ENCODE peak calls at places on chromosomes 7 and 10, in ten cellular contexts. L, F, Y, J, U, V, Z, C, T and D are unnamed samples.

GRCh38 chr7:132117181-132117580 is 459.1 kb downstream of the PLXNA4 start:
- DNase-seq in T (no peak), U (no peak), F (no peak), L (no peak), Y (no peak), J (no peak), C (no peak), V (no peak), Z (peak), D (no peak)

GRCh38 chr10:86520871-86521619 is 547 bp downstream of the WAPL start:
- DNase-seq in V (peak), Y (no peak), U (peak), Z (peak), F (peak), C (peak), L (peak), T (peak), J (peak), D (peak)

GRCh38 chr7:24725554-24726260 is 31.6 kb downstream of the GSDME start:
- DNase-seq in Y (no peak), T (no peak), V (no peak), L (peak), F (no peak), Z (no peak), C (no peak), J (no peak), U (no peak), D (no peak)

GRCh38 chr7:30922596-30922995 is 10.9 kb downstream of the AQP1 start:
- DNase-seq in V (no peak), F (no peak), U (peak), T (no peak), J (no peak), Y (no peak), C (no peak), Z (no peak), L (peak), D (no peak)

GRCh38 chr7:71753959-71754652 is 622.2 kb downstream of the GALNT17 start:
- DNase-seq in V (no peak), F (no peak), J (no peak), T (no peak), Y (no peak), U (no peak), L (no peak), Z (no peak), C (no peak), D (no peak)

GRCh38 chr7:151844080-151844827 is 32.7 kb downstream of the PRKAG2 start:
- DNase-seq in T (peak), V (no peak), C (peak), F (peak), L (peak), U (no peak), Z (peak), J (no peak), Y (no peak), D (peak)

GRCh38 chr7:70029993-70030392 is 431.7 kb downstream of the AUTS2 start:
- DNase-seq in Y (no peak), J (no peak), U (no peak), L (no peak), T (no peak), F (no peak), Z (no peak), V (no peak), C (no peak), D (no peak)

GRCh38 chr10:77695186-77695585 is 57.6 kb upstream of the KCNMA1 start:
- DNase-seq in T (peak), C (no peak), Z (no peak), V (no peak), U (no peak), Y (no peak), L (no peak), F (no peak), J (no peak), D (peak)

GRCh38 chr7:65938336-65938895 is 43.6 kb downstream of the GUSB start:
- DNase-seq in Y (no peak), V (no peak), Z (no peak), T (peak), C (no peak), L (no peak), F (no peak), J (no peak), U (no peak), D (no peak)

GRCh38 chr10:23405540-23405939 is 33.3 kb upstream of the OTUD1 start:
- DNase-seq in U (no peak), T (no peak), Z (peak), V (no peak), J (no peak), F (no peak), L (no peak), Y (no peak), C (no peak), D (no peak)

GRCh38 chr10:131911451-131911850 is 10.6 kb downstream of the PPP2R2D start:
- DNase-seq in J (peak), C (no peak), V (no peak), Y (no peak), Z (peak), F (no peak), U (peak), L (no peak), T (no peak), D (no peak)

GRCh38 chr7:22420973-22421635 is 64.2 kb upstream of the RAPGEF5 start:
- DNase-seq in V (no peak), C (no peak), T (no peak), U (no peak), Z (no peak), F (peak), Y (no peak), J (no peak), L (no peak), D (no peak)

GRCh38 chr10:80491251-80492102 is 37.4 kb downstream of the TSPAN14 start:
- DNase-seq in T (no peak), Y (no peak), C (peak), U (no peak), V (no peak), J (no peak), Z (no peak), F (no peak), L (no peak), D (no peak)

GRCh38 chr7:29345590-29345989 is 151.0 kb downstream of the CHN2 start:
- DNase-seq in Y (peak), Z (peak), T (no peak), U (peak), V (no peak), J (peak), C (peak), F (peak), L (peak), D (peak)

GRCh38 chr10:32957341-32958084 is 517 bp downstream of the ITGB1 start:
- DNase-seq in L (peak), U (peak), C (peak), V (peak), F (peak), J (peak), T (no peak), Z (no peak), Y (peak), D (peak)

GRCh38 chr7:130921391-130922180 is 187.6 kb upstream of the KLF14 start:
- DNase-seq in C (no peak), U (peak), V (no peak), L (peak), J (peak), T (no peak), Y (peak), Z (peak), F (no peak), D (no peak)

GRCh38 chr10:116669080-116669479 is 48.3 kb downstream of the PNLIPRP2 start:
- DNase-seq in V (no peak), F (no peak), U (no peak), Y (no peak), J (no peak), C (no peak), T (no peak), Z (no peak), L (no peak), D (no peak)

GRCh38 chr7:33921216-33921938 is 16.0 kb downstream of the BMPER start:
- DNase-seq in C (no peak), J (no peak), L (peak), U (peak), T (no peak), Y (no peak), V (no peak), F (no peak), Z (peak), D (peak)

GRCh38 chr10:127918570-127918969 is 11.7 kb downstream of the PTPRE start:
- DNase-seq in L (no peak), U (no peak), J (no peak), F (no peak), Z (no peak), C (peak), T (no peak), Y (no peak), V (no peak), D (no peak)

GRCh38 chr10:51894752-51895151 is 195.4 kb upstream of the CSTF2T start:
- DNase-seq in F (no peak), T (no peak), L (no peak), J (no peak), Z (peak), V (no peak), Y (no peak), U (no peak), C (no peak), D (no peak)

GRCh38 chr7:155073922-155074321 is 3.8 kb downstream of the HTR5A start:
- DNase-seq in U (no peak), J (no peak), V (no peak), C (no peak), F (no peak), Z (no peak), T (no peak), Y (no peak), L (no peak), D (no peak)

GRCh38 chr7:87687653-87688254 is 59.6 kb downstream of the RUNDC3B start:
- DNase-seq in U (no peak), J (peak), T (no peak), Z (no peak), Y (no peak), C (no peak), F (no peak), V (no peak), L (no peak), D (no peak)

GRCh38 chr10:112229096-112229495 is 45.5 kb upstream of the GPAM start:
- DNase-seq in L (no peak), F (no peak), Z (no peak), C (no peak), U (no peak), T (no peak), J (no peak), Y (no peak), V (no peak), D (no peak)

GRCh38 chr7:22782616-22783232 is 39.9 kb downstream of the TOMM7 start:
- DNase-seq in J (peak), F (peak), Y (peak), V (peak), T (peak), Z (peak), C (peak), U (peak), L (peak), D (peak)

GRCh38 chr10:7035111-7035761 is 375.6 kb downstream of the SFMBT2 start:
- DNase-seq in J (no peak), Z (no peak), C (peak), U (no peak), L (no peak), Y (no peak), F (no peak), T (no peak), V (peak), D (no peak)

GRCh38 chr7:107924841-107925490 is 34.0 kb downstream of the DLD start:
- DNase-seq in T (no peak), Y (no peak), C (peak), F (no peak), Z (peak), J (no peak), L (no peak), U (no peak), V (no peak), D (peak)

GRCh38 chr7:151232272-151233110 is at the start of gene CHPF2:
- DNase-seq in Z (peak), L (peak), J (peak), Y (peak), T (peak), C (peak), F (peak), U (peak), V (peak), D (peak)

GRCh38 chr7:151518781-151519044 is 982 bp downstream of the RHEB start:
- DNase-seq in V (no peak), C (no peak), Z (no peak), J (peak), T (no peak), Y (no peak), U (no peak), L (no peak), F (no peak), D (no peak)

GRCh38 chr10:47449979-47450378 is 33.9 kb downstream of the ANXA8 start:
- DNase-seq in J (peak), U (no peak), V (no peak), T (no peak), Y (no peak), F (no peak), L (no peak), C (no peak), Z (no peak), D (no peak)

GRCh38 chr10:60611291-60611747 is 167.0 kb upstream of the CDK1 start:
- DNase-seq in Y (no peak), Z (peak), F (peak), C (no peak), V (peak), L (no peak), T (peak), U (no peak), J (peak), D (no peak)

GRCh38 chr7:45689011-45689796 is 115.0 kb downstream of the ADCY1 start:
- DNase-seq in F (no peak), C (no peak), T (no peak), Y (no peak), V (no peak), J (no peak), Z (peak), L (no peak), U (no peak), D (no peak)

GRCh38 chr7:47497367-47498096 is 84.4 kb downstream of the TNS3 start:
- DNase-seq in Y (no peak), V (no peak), F (no peak), Z (peak), C (peak), T (no peak), J (peak), U (no peak), L (no peak), D (no peak)

GRCh38 chr7:27992755-27993478 is 187.7 kb downstream of the JAZF1 start:
- DNase-seq in L (no peak), Z (no peak), T (no peak), F (no peak), V (no peak), Y (no peak), J (peak), U (no peak), C (no peak), D (no peak)

GRCh38 chr7:142301923-142302550 is 44.2 kb upstream of the PRSS58 start:
- DNase-seq in C (peak), T (peak), U (no peak), Y (no peak), V (no peak), L (no peak), J (peak), F (peak), Z (no peak), D (peak)

GRCh38 chr10:51224610-51225230 is 150.4 kb downstream of the PRKG1 start:
- DNase-seq in V (no peak), C (no peak), F (no peak), J (no peak), T (no peak), L (no peak), U (no peak), Z (peak), Y (no peak), D (no peak)